ENCODE peak calls at places on chromosomes 3 and 15, in eight cellular contexts. T, K, N, S, M, L, B and V are unnamed samples.
A peak's percentile ranks its signal among the peaks of the same experiment; 100 is the strongest.

GRCh38 chr3:117752984-117753717 is 1043.6 kb downstream of the TUSC7 start:
- DNase-seq in T (no peak), K (no peak), N (no peak), S (no peak), M (no peak), L (peak; percentile 57), B (no peak), V (no peak)

GRCh38 chr15:81899024-81899423 is 146.8 kb downstream of the MEX3B start:
- DNase-seq in T (no peak), K (no peak), N (no peak), S (no peak), M (no peak), L (no peak), B (no peak), V (no peak)

GRCh38 chr3:33439421-33440327 is 531 bp downstream of the UBP1 start:
- DNase-seq in T (peak; percentile 44), K (peak; percentile 70), N (no peak), S (peak; percentile 28), M (peak; percentile 90), L (peak; percentile 15), B (peak; percentile 85), V (peak; percentile 29)

GRCh38 chr3:31880020-31880419 is 101.0 kb downstream of the OSBPL10 start:
- DNase-seq in T (no peak), K (no peak), N (no peak), S (no peak), M (peak; percentile 17), L (no peak), B (no peak), V (no peak)

GRCh38 chr3:15633766-15634588 is 32.4 kb downstream of the BTD start:
- DNase-seq in T (no peak), K (no peak), N (no peak), S (no peak), M (no peak), L (no peak), B (no peak), V (no peak)

GRCh38 chr15:71752604-71753289 is 57.6 kb upstream of the NR2E3 start:
- DNase-seq in T (no peak), K (no peak), N (no peak), S (no peak), M (peak; percentile 74), L (peak; percentile 61), B (no peak), V (peak; percentile 86)

GRCh38 chr15:67917037-67917436 is 77.2 kb upstream of the RNU6-1 start:
- DNase-seq in T (no peak), K (peak; percentile 84), N (no peak), S (no peak), M (peak; percentile 32), L (no peak), B (no peak), V (no peak)

GRCh38 chr3:121992601-121993560 is 29.2 kb downstream of the ILDR1 start:
- DNase-seq in T (no peak), K (no peak), N (no peak), S (peak; percentile 40), M (no peak), L (no peak), B (no peak), V (no peak)

GRCh38 chr15:101455291-101455916 is 34.1 kb downstream of the PCSK6 start:
- DNase-seq in T (no peak), K (no peak), N (no peak), S (no peak), M (no peak), L (no peak), B (no peak), V (no peak)

GRCh38 chr3:192364296-192364695 is 363.0 kb downstream of the FGF12 start:
- DNase-seq in T (no peak), K (no peak), N (no peak), S (no peak), M (no peak), L (no peak), B (no peak), V (no peak)

GRCh38 chr3:13019243-13019701 is 54.0 kb downstream of the IQSEC1 start:
- DNase-seq in T (no peak), K (peak; percentile 76), N (no peak), S (no peak), M (peak; percentile 72), L (no peak), B (no peak), V (peak; percentile 46)

GRCh38 chr3:25246921-25247320 is 181.1 kb upstream of the RARB start:
- DNase-seq in T (no peak), K (no peak), N (no peak), S (no peak), M (no peak), L (no peak), B (no peak), V (no peak)

GRCh38 chr15:101537681-101538080 is 48.2 kb upstream of the PCSK6 start:
- DNase-seq in T (no peak), K (no peak), N (no peak), S (no peak), M (no peak), L (no peak), B (no peak), V (no peak)

GRCh38 chr3:185605566-185605965 is 19.5 kb downstream of the SENP2 start:
- DNase-seq in T (no peak), K (no peak), N (no peak), S (no peak), M (no peak), L (no peak), B (no peak), V (no peak)

GRCh38 chr3:62237296-62237948 is 135.9 kb downstream of the FEZF2 start:
- DNase-seq in T (no peak), K (no peak), N (no peak), S (no peak), M (no peak), L (no peak), B (no peak), V (no peak)

GRCh38 chr3:52525666-52526065 is 8.0 kb downstream of the NT5DC2 start:
- DNase-seq in T (no peak), K (no peak), N (no peak), S (peak; percentile 11), M (no peak), L (no peak), B (no peak), V (no peak)